ENCODE peak calls at places on chromosome 15, in four cellular contexts. N is IMR-90, F is H9, K is H1. U is an unnamed sample.

GRCh38 chr15:70856884-70857546 is 3.1 kb upstream of the LARP6 start:
- DNase-seq in F (no peak), K (no peak), N (peak), U (peak)

GRCh38 chr15:65791335-65792129 is 561 bp downstream of the DENND4A start:
- DNase-seq in F (peak), N (no peak), K (no peak), U (peak)

GRCh38 chr15:87660494-87661129 is 595.9 kb downstream of the NTRK3 start:
- DNase-seq in N (no peak), K (no peak), F (no peak), U (no peak)

GRCh38 chr15:58403581-58403980 is 28.2 kb upstream of the LIPC start:
- DNase-seq in K (no peak), N (no peak), F (no peak), U (no peak)

GRCh38 chr15:79610021-79610420 is 177.9 kb downstream of the MINAR1 start:
- DNase-seq in N (no peak), F (no peak), K (no peak), U (no peak)

GRCh38 chr15:61155741-61156700 is 73.1 kb downstream of the RORA start:
- DNase-seq in F (no peak), N (no peak), K (no peak), U (peak)

GRCh38 chr15:59247364-59247763 is 40.7 kb downstream of the LDHAL6B start:
- DNase-seq in N (peak), K (peak), F (peak), U (peak)

GRCh38 chr15:80052597-80053304 is 6.7 kb upstream of the ZFAND6 start:
- DNase-seq in K (no peak), N (no peak), F (no peak), U (no peak)

GRCh38 chr15:41838400-41838897 is at the start of gene PLA2G4B:
- DNase-seq in F (no peak), K (no peak), N (no peak), U (no peak)

GRCh38 chr15:52733078-52733477 is 53.9 kb upstream of the ATOSA start:
- DNase-seq in K (no peak), N (no peak), F (no peak), U (no peak)

GRCh38 chr15:29939404-29939803 is 117.1 kb upstream of the TJP1 start:
- DNase-seq in N (peak), K (no peak), F (no peak), U (no peak)

GRCh38 chr15:60423540-60423939 is 25.8 kb upstream of the ANXA2 start:
- DNase-seq in K (no peak), N (peak), F (no peak), U (peak)

GRCh38 chr15:77546050-77546501 is 86.6 kb downstream of the LINGO1 start:
- DNase-seq in K (no peak), F (no peak), N (peak), U (peak)

GRCh38 chr15:99435761-99436346 is 129.9 kb upstream of the MEF2A start:
- DNase-seq in F (peak), K (no peak), N (no peak), U (no peak)

GRCh38 chr15:91853501-91853967 is at the start of gene SLCO3A1:
- DNase-seq in F (peak), K (no peak), N (peak), U (peak)

GRCh38 chr15:61923173-61923572 is 137.1 kb downstream of the VPS13C start:
- DNase-seq in K (no peak), F (no peak), N (no peak), U (no peak)

GRCh38 chr15:92968926-92969664 is 69.0 kb downstream of the CHD2 start:
- DNase-seq in K (no peak), F (no peak), N (no peak), U (no peak)

GRCh38 chr15:92962914-92963313 is 62.8 kb downstream of the CHD2 start:
- DNase-seq in K (no peak), N (no peak), F (no peak), U (no peak)

GRCh38 chr15:92960996-92961681 is 61.0 kb downstream of the CHD2 start:
- DNase-seq in F (no peak), K (no peak), N (peak), U (no peak)

GRCh38 chr15:92959219-92959618 is 59.1 kb downstream of the CHD2 start:
- DNase-seq in K (no peak), N (no peak), F (no peak), U (no peak)

GRCh38 chr15:92963794-92964193 is 63.7 kb downstream of the CHD2 start:
- DNase-seq in N (no peak), K (no peak), F (no peak), U (peak)
- H4K5ac ChIP-seq in N (no peak), K (no peak), F (no peak), U (no peak)

GRCh38 chr15:86590461-86590860 is 510.8 kb downstream of the AGBL1 start:
- DNase-seq in N (no peak), F (no peak), K (no peak), U (no peak)

GRCh38 chr15:86591994-86592746 is 512.5 kb downstream of the AGBL1 start:
- DNase-seq in K (no peak), N (no peak), F (no peak), U (no peak)

GRCh38 chr15:86595741-86596140 is 516.1 kb downstream of the AGBL1 start:
- DNase-seq in K (no peak), F (no peak), N (no peak), U (no peak)

GRCh38 chr15:86588413-86588812 is 508.7 kb downstream of the AGBL1 start:
- DNase-seq in K (no peak), F (no peak), N (no peak), U (peak)

GRCh38 chr15:86591158-86591557 is 511.5 kb downstream of the AGBL1 start:
- DNase-seq in F (no peak), K (no peak), N (no peak), U (no peak)
- H4K5ac ChIP-seq in F (no peak), K (no peak), N (no peak), U (no peak)

GRCh38 chr15:100690032-100690785 is 87.8 kb downstream of the ASB7 start:
- DNase-seq in F (peak), N (no peak), K (no peak), U (no peak)
- H4K5ac ChIP-seq in F (no peak), N (no peak), K (no peak), U (no peak)

GRCh38 chr15:31372635-31373091 is 46.0 kb downstream of the KLF13 start:
- DNase-seq in N (peak), K (peak), F (peak), U (peak)
- H4K5ac ChIP-seq in N (no peak), K (no peak), F (no peak), U (no peak)

GRCh38 chr15:64656508-64656907 is 118.9 kb downstream of the RBPMS2 start:
- DNase-seq in F (no peak), K (no peak), N (no peak), U (no peak)
- H4K5ac ChIP-seq in F (no peak), K (no peak), N (no peak), U (no peak)

GRCh38 chr15:67900621-67901147 is 60.8 kb upstream of the RNU6-1 start:
- DNase-seq in K (no peak), F (no peak), N (no peak), U (no peak)
- H4K5ac ChIP-seq in K (no peak), F (no peak), N (no peak), U (no peak)

DNA sequence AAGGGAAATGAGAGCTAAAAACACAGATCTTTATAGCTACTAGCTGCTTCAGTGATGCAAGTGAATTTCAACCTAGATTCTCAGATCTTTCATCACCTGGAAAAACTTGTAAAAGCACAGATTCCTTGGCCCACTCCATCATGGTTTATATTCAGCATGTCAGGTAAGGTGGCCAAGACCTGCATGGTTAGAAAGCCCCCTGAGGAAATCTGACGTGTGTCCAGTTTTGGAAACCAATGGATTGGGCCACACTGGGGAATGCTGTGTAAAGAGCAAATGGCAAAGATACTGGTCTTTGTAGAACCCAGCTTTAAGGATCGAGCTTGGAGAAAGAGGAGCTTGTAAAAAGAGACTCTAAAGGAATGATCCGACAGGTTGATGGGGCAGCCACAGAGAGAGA is 397.0 kb upstream of the ARRDC4 start:
- DNase-seq in K (no peak), N (no peak), F (no peak), U (no peak)
- H4K5ac ChIP-seq in K (no peak), N (no peak), F (no peak), U (no peak)

DNA sequence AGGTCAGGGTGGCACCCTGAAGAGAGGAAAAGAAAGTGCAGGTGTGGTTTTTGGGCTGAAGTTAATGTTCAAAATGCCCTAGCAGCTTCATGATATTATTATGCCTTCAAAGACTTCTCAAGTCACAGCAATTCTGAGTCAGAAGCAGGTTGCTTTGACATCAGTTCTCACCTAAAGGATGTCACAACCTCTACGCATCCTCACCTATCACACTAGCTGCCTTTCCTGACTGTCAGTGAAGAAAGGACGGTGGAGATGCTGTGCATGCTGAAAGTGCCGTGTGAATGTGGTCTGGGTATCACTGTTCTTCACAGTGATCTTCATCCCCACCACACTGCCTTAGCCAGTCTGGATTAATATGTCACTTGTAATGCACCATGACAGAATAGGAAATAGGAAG is 49.6 kb downstream of the NPTN start:
- DNase-seq in F (no peak), N (no peak), K (no peak), U (no peak)
- H4K5ac ChIP-seq in F (no peak), N (no peak), K (no peak), U (no peak)